ENCODE peak calls at places on chromosome 2, in five cellular contexts. G is hippocampal formation; M is cerebellar cortex; K is stimulated activated naive CD8-positive, alpha-beta T cell treated with anti-CD3 and anti-CD28 coated beads, Interleukin-15, Interleukin-2, amounts not matched to agents 100 U/mL and 50 U/mL, for 24 hours; N is NCI-H345. T is an unnamed sample.
A peak's percentile ranks its signal among the peaks of the same experiment; 100 is the strongest.

GRCh38 chr2:136118819-136119716 is 1.1 kb upstream of the CXCR4 start:
- DNase-seq in N (peak; percentile 87), M (no peak), G (no peak), K (peak; percentile 87), T (peak; percentile 51)

GRCh38 chr2:114685102-114685501 is 242.7 kb downstream of the DPP10 start:
- DNase-seq in M (no peak), N (no peak), K (no peak), G (no peak), T (no peak)

GRCh38 chr2:186422226-186422625 is 63.8 kb upstream of the ZC3H15 start:
- DNase-seq in N (no peak), K (no peak), G (no peak), M (no peak), T (no peak)

GRCh38 chr2:20212459-20212870 is 12.5 kb downstream of the SDC1 start:
- DNase-seq in N (no peak), K (no peak), M (no peak), G (no peak), T (no peak)

GRCh38 chr2:211674715-211675114 is 863.9 kb downstream of the ERBB4 start:
- DNase-seq in M (no peak), N (no peak), K (no peak), G (no peak), T (no peak)

GRCh38 chr2:27408601-27409320 is 630 bp downstream of the PPM1G start:
- DNase-seq in M (no peak), K (peak; percentile 47), N (peak; percentile 45), G (no peak), T (no peak)

GRCh38 chr2:95359035-95359434 is 43.5 kb upstream of the FAHD2A start:
- DNase-seq in N (no peak), K (no peak), M (no peak), G (no peak), T (no peak)

GRCh38 chr2:62586981-62587380 is 81.0 kb upstream of the TMEM17 start:
- DNase-seq in N (no peak), K (no peak), M (no peak), G (no peak), T (no peak)

GRCh38 chr2:24822049-24822706 is 29.0 kb downstream of the CENPO start:
- DNase-seq in M (no peak), K (no peak), N (peak; percentile 90), G (no peak), T (no peak)

GRCh38 chr2:135999899-136000298 is 14.5 kb upstream of the DARS1 start:
- DNase-seq in M (no peak), N (no peak), K (no peak), G (no peak), T (no peak)

GRCh38 chr2:74566423-74567085 is 12.0 kb downstream of the DOK1 start:
- DNase-seq in G (no peak), M (no peak), N (no peak), K (no peak), T (no peak)

T was measured in NCI-H1092.